ENCODE peak calls at places on chromosomes 12 and 14, in six cellular contexts. X is NCI-H526 treated with DMSO at 0.1 percent for 48 hours, Q is stromal cell of bone marrow, Y is tibial artery, I is adrenal gland, G is uterus. H is an unnamed sample.

GRCh38 chr12:64412458-64412857 is 8.3 kb downstream of the XPOT start:
- DNase-seq in X (no peak), Q (no peak), Y (no peak), G (no peak), I (no peak), H (no peak)

GRCh38 chr12:10957741-10958140 is 18.7 kb upstream of the TAS2R14 start:
- DNase-seq in G (no peak), Q (no peak), X (no peak), Y (no peak), I (no peak), H (no peak)

GRCh38 chr12:67826946-67827719 is 162.1 kb upstream of the IFNG-AS1 start:
- DNase-seq in Q (peak; percentile 30), Y (no peak), X (no peak), G (no peak), I (no peak), H (no peak)

GRCh38 chr12:18139989-18140596 is 50.1 kb upstream of the RERGL start:
- DNase-seq in I (no peak), Q (peak; percentile 32), Y (no peak), G (no peak), X (no peak), H (peak; percentile 7)

GRCh38 chr12:11719678-11720099 is 70.2 kb downstream of the ETV6 start:
- DNase-seq in I (peak; percentile 78), Q (peak; percentile 66), G (no peak), Y (peak; percentile 54), X (no peak), H (peak; percentile 91)

GRCh38 chr14:106372870-106373657 is 846.7 kb downstream of the TMEM121 start:
- DNase-seq in I (peak; percentile 45), Q (no peak), Y (no peak), G (no peak), X (peak; percentile 60), H (no peak)

GRCh38 chr14:37594916-37595808 is at the start of the genes FOXA1 and TTC6:
- DNase-seq in Q (no peak), Y (no peak), I (peak; percentile 36), G (no peak), X (peak; percentile 86), H (no peak)

GRCh38 chr12:113643575-113643974 is 171.9 kb upstream of the LHX5 start:
- DNase-seq in X (no peak), Q (no peak), G (no peak), I (no peak), Y (no peak), H (no peak)

GRCh38 chr12:19712041-19712440 is 272.7 kb downstream of the AEBP2 start:
- DNase-seq in Q (peak; percentile 82), I (no peak), X (no peak), Y (no peak), G (no peak), H (peak; percentile 43)

GRCh38 chr14:105408592-105408991 is 10.3 kb downstream of the TEX22 start:
- DNase-seq in Y (no peak), G (no peak), I (no peak), Q (no peak), X (no peak), H (no peak)